ENCODE peak calls at places on chromosomes 5 and 9, in five cellular contexts. C is H54, I is spleen, E is IMR-90, D is A549. H is an unnamed sample.

GRCh38 chr9:92648447-92649406 is 21.2 kb downstream of the IPPK start:
- DNase-seq in C (no peak), I (peak; percentile 42), E (no peak), D (no peak), H (peak; percentile 61)

GRCh38 chr5:142287973-142288313 is 36.9 kb downstream of the SPRY4 start:
- DNase-seq in C (no peak), I (no peak), E (no peak), D (no peak), H (no peak)

GRCh38 chr5:2750026-2750757 is 1.3 kb downstream of the IRX2 start:
- DNase-seq in C (no peak), I (no peak), E (no peak), D (no peak), H (no peak)

GRCh38 chr5:10936081-10936480 is 175.0 kb upstream of the DAP start:
- DNase-seq in C (no peak), I (no peak), E (no peak), D (no peak), H (no peak)

GRCh38 chr5:133292300-133292699 is 240.5 kb downstream of the HSPA4 start:
- DNase-seq in C (peak; percentile 93), I (no peak), E (no peak), D (peak; percentile 79), H (no peak)

GRCh38 chr9:97633859-97634485 is 351 bp downstream of the NCBP1 start:
- DNase-seq in C (no peak), I (no peak), E (peak; percentile 5), D (peak; percentile 16), H (no peak)

GRCh38 chr9:91949946-91950664 is at the start of gene ROR2:
- DNase-seq in C (no peak), I (peak; percentile 78), E (peak; percentile 63), D (peak; percentile 59), H (peak; percentile 79)

GRCh38 chr5:139863855-139864558 is 68.4 kb downstream of the PSD2 start:
- DNase-seq in C (peak; percentile 55), I (no peak), E (peak; percentile 41), D (peak; percentile 80), H (peak; percentile 88)

GRCh38 chr9:37778534-37778933 is 6.3 kb downstream of the EXOSC3 start:
- DNase-seq in C (no peak), I (no peak), E (no peak), D (no peak), H (no peak)

GRCh38 chr9:26657958-26658357 is 234.6 kb downstream of the CAAP1 start:
- DNase-seq in C (no peak), I (no peak), E (no peak), D (no peak), H (no peak)

GRCh38 chr9:18980124-18980660 is 52.8 kb downstream of the SAXO1 start:
- DNase-seq in C (peak; percentile 17), I (no peak), E (no peak), D (no peak), H (no peak)

GRCh38 chr5:150529555-150529954 is 21.6 kb downstream of the NDST1 start:
- DNase-seq in C (no peak), I (no peak), E (no peak), D (no peak), H (no peak)

GRCh38 chr9:134163374-134164196 is 779 bp downstream of the RNU6ATAC start:
- DNase-seq in C (no peak), I (peak; percentile 92), E (peak; percentile 22), D (no peak), H (peak; percentile 77)
- TF ChIP-seq POLR2A in C (no peak), I (no peak), E (no peak), D (no peak), H (no peak)

GRCh38 chr9:129064499-129064908 is 16.4 kb upstream of the DOLPP1 start:
- DNase-seq in C (no peak), I (no peak), E (no peak), D (no peak), H (peak; percentile 70)
- TF ChIP-seq POLR2A in C (no peak), I (no peak), E (no peak), D (no peak), H (no peak)

GRCh38 chr5:98774192-98775046 is 956 bp downstream of the RGMB start:
- DNase-seq in C (no peak), I (peak; percentile 93), E (peak; percentile 74), D (peak; percentile 38), H (peak; percentile 61)
- TF ChIP-seq POLR2A in C (peak; percentile 5), I (no peak), E (peak; percentile 26), D (no peak), H (no peak)

DNA sequence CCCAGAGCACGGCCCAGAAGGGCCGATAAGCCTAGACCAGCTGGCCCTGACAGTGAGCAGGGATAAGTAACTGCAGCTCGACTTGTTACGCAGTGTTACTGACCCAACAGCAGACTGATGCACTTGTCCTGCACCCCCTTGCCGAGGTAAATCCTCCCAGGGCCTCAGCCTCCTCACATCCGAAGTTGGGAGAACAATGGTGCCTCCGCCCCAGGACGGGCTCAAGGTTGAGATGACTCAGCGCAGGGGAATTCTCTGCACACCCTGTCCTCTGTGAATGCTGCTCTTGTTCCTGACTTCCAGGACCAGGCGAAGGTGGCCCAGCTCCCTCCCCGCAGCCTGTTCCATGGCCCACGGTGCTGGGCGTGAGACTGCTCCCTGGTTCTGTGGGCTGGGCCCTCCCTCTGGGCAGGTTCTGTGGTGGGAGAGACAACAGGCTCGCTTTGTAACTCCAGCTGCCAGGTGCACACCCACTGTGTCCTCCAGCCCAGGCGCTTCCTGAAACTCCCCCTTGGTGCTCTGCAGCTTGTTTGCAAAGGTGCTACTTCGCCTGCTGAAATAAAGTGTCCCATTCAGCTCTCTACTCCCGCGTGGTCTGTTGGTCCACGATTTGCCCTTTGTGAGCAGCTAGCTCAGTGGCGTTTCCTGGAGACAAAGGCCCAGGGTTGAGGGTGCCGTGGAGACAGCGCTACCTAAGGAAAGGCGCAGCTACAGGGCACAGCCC is 40.1 kb upstream of the SLC6A19 start:
- DNase-seq in C (peak; percentile 66), I (no peak), E (no peak), D (no peak), H (peak; percentile 77)
- TF ChIP-seq POLR2A in C (peak; percentile 4), I (no peak), E (no peak), D (no peak), H (no peak)

GRCh38 chr5:172188893-172189692 is 1.1 kb upstream of the STK10 start:
- DNase-seq in C (no peak), I (peak; percentile 79), E (peak; percentile 38), D (no peak), H (no peak)

GRCh38 chr5:172186114-172186695 is 1.8 kb downstream of the STK10 start:
- DNase-seq in C (no peak), I (peak; percentile 57), E (no peak), D (no peak), H (no peak)

GRCh38 chr5:172189693-172190296 is 1.8 kb upstream of the STK10 start:
- DNase-seq in C (no peak), I (no peak), E (no peak), D (no peak), H (no peak)

GRCh38 chr5:172187118-172188032 is 649 bp downstream of the STK10 start:
- DNase-seq in C (peak; percentile 77), I (peak; percentile 94), E (peak; percentile 80), D (peak; percentile 79), H (peak; percentile 65)

DNA sequence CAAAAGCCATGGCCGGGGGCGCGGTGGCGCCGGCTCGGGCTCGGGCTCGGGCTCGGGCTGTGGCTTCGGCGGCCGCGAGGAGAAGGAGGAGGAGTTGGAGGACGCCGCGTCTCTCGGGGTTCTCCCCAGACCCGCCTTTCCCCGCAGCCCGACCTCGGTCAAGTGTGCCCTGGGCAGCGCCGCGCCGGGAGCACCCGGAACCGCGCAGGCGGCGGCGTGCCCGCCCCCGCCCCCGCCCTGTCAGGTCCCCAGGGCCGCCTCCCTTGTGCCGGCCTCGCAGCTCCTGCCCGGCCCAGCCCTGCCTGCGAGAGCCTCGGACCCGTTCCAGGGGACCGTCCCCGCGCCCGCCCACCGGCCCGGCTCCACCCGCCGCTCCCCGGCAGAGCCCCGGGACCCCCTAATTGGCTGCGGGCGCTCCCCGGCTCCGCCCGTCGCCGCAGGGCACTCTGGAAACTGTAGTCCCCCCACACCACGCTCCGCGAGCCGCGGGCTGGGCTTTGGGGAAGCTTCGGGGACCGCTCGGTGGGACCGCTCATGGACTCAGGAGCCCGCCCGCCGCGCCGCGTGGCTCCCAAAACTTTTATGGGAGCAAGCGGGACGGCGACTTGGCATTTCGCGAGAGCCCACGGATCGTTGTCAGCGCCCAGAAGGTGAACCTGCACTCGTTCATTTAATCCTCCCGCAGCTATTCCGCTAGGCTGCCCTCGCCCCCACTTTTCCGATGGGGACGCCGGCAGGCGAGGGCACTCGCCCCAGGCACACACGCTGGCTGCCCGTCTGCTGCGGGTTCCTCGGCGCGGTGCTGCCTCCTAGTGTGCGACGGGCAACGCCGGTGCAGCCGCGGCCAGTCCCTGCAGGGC is at the start of gene STK10:
- DNase-seq in C (peak; percentile 94), I (peak; percentile 99), E (peak; percentile 87), D (peak; percentile 97), H (peak; percentile 94)
- TF ChIP-seq POLR2A in C (peak; percentile 80), I (no peak), E (peak; percentile 17), D (peak; percentile 64), H (peak; percentile 74)

DNA sequence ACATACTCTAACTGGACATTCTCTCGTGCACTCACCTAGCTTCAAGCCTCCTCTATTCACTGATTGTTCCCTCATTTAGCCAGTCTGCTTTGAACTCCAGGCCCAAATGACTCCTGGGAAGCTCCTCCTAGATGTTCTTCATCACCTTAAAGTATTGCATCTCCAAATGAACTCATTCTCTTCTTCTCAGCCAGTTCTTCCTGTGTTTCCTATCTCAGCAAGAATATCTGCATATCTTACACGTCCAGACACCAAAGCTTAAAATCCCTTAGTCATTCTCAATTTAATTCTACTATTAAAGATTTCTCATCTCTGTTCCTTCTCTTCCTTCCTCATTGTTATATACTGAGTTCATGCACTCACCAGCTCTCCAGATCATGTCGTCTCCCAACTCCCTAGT is 118.6 kb upstream of the DAB2 start:
- DNase-seq in C (no peak), I (no peak), E (peak; percentile 27), D (no peak), H (no peak)
- TF ChIP-seq POLR2A in C (no peak), I (no peak), E (no peak), D (no peak), H (no peak)